ENCODE peak calls at places on chromosomes 16 and 17, in ten cellular contexts. R is mammary epithelial cell, G is upper lobe of right lung, A is SK-N-SH, M is neural progenitor cell, T is fibroblast of lung, O is bronchial epithelial cell, Y is thoracic aorta, D is cardiac muscle cell, E is small intestine. Q is an unnamed sample.

GRCh38 chr16:77385481-77385880 is 49.4 kb downstream of the ADAMTS18 start:
- DNase-seq in O (no peak), D (no peak), M (no peak), T (no peak), G (no peak), R (no peak), Y (no peak), E (no peak), A (no peak), Q (no peak)

GRCh38 chr16:10877472-10877946 is 507 bp downstream of the CIITA start:
- DNase-seq in A (no peak), G (peak; percentile 42), T (no peak), M (no peak), Y (no peak), R (no peak), D (no peak), O (no peak), E (no peak), Q (peak; percentile 65)

GRCh38 chr17:75635610-75636202 is 2.5 kb downstream of the SMIM5 start:
- DNase-seq in R (no peak), A (no peak), M (no peak), E (peak; percentile 90), O (no peak), Y (no peak), D (no peak), T (no peak), G (peak; percentile 82), Q (no peak)

GRCh38 chr17:81164464-81165245 is 652 bp upstream of the PVALEF start:
- DNase-seq in A (peak; percentile 94), E (no peak), Y (no peak), G (no peak), T (no peak), D (no peak), R (no peak), M (peak; percentile 33), O (no peak), Q (no peak)

GRCh38 chr17:16255481-16255901 is 38.5 kb downstream of the PIGL start:
- DNase-seq in D (peak; percentile 66), G (no peak), M (peak; percentile 70), E (peak; percentile 94), Y (peak; percentile 15), O (no peak), T (peak; percentile 82), R (no peak), A (no peak), Q (peak; percentile 47)

GRCh38 chr16:50036426-50036825 is 11.4 kb downstream of the CNEP1R1 start:
- DNase-seq in Y (no peak), R (no peak), T (no peak), E (no peak), G (no peak), M (no peak), A (no peak), D (no peak), O (no peak), Q (no peak)

GRCh38 chr17:2138768-2139167 is 83.9 kb downstream of the HIC1 start:
- DNase-seq in D (peak; percentile 50), A (peak; percentile 79), E (peak; percentile 11), M (no peak), O (no peak), R (no peak), G (no peak), Y (no peak), T (peak; percentile 30), Q (no peak)

GRCh38 chr16:87657621-87658192 is 55.4 kb downstream of the JPH3 start:
- DNase-seq in Y (no peak), O (peak; percentile 26), D (no peak), A (no peak), T (no peak), G (no peak), E (no peak), R (peak; percentile 34), M (peak; percentile 66), Q (peak; percentile 87)

GRCh38 chr17:76384987-76385891 is 830 bp downstream of the SPHK1 start:
- DNase-seq in O (peak; percentile 59), Y (no peak), T (no peak), A (peak; percentile 76), R (peak; percentile 84), G (peak; percentile 74), D (peak; percentile 54), M (peak; percentile 47), E (no peak), Q (peak; percentile 84)

GRCh38 chr16:67163164-67163902 is 1.2 kb upstream of the HSF4 start:
- DNase-seq in M (peak; percentile 82), Y (no peak), G (no peak), A (peak; percentile 83), T (peak; percentile 56), R (no peak), O (no peak), D (peak; percentile 58), E (no peak), Q (peak; percentile 84)

GRCh38 chr17:4678448-4679026 is 25.4 kb downstream of the PELP1 start:
- DNase-seq in M (no peak), A (peak; percentile 61), R (peak; percentile 95), D (peak; percentile 90), E (no peak), Y (no peak), T (peak; percentile 66), G (no peak), O (peak; percentile 96), Q (no peak)

GRCh38 chr16:30434852-30435251 is 5.0 kb upstream of the DCTPP1 start:
- DNase-seq in E (no peak), O (peak; percentile 76), A (no peak), D (no peak), Y (no peak), R (peak; percentile 68), T (no peak), G (no peak), M (no peak), Q (no peak)

GRCh38 chr16:9297437-9298113 is 206.1 kb downstream of the HAPSTR1 start:
- DNase-seq in T (no peak), E (no peak), Y (no peak), D (peak; percentile 59), R (no peak), O (no peak), G (no peak), A (peak; percentile 61), M (peak; percentile 61), Q (peak; percentile 55)

GRCh38 chr16:57757326-57757786 is 21.8 kb downstream of the KATNB1 start:
- DNase-seq in R (peak; percentile 62), E (peak; percentile 84), Y (peak; percentile 49), D (peak; percentile 82), G (peak; percentile 93), T (peak; percentile 65), A (peak; percentile 97), M (peak; percentile 86), O (peak; percentile 61), Q (peak; percentile 99)

GRCh38 chr16:2471016-2471652 is at the start of gene NTN3:
- DNase-seq in M (peak; percentile 88), O (no peak), T (no peak), Y (no peak), G (no peak), E (no peak), R (no peak), A (peak; percentile 91), D (peak; percentile 78), Q (peak; percentile 96)

DNA sequence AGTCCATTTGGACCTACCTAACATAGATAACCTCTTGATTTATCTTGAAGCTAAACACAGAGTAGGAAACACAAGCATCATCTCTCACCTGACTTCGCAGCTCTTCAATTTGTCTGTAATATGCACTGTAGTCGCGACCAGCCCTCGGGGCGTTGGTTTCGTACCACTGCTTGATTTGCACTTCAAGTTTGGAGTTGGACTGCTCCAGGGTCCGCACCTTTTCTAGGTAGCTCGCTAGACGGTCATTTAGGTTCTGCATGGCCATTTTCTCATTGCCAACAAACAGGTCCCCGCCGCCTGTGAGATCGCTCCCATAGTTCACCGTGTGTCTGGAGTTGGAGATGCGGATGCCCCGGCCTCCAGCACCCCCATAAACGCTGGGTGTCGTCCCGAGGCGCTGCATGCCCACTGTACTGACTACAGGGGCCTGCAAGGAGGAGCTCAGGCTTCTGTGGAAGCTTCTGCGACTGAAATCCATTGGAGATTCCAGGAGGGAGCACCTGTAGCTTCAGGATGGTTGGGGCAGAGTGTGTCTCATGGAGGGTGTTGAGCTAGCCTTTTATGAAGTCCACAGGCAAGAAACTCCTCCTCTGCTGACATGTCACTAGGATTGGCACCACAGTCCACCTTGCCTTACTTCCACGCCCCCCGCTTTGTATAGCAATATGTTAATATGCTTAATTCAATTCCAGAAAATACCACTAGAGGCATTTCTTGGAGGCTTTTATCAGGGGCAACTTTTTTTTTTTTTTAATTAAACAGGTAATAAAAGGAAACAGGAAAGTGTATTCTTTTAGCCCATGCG is at the start of gene KRT20:
- DNase-seq in M (no peak), G (no peak), E (peak; percentile 96), Y (no peak), R (no peak), D (no peak), T (no peak), O (no peak), A (no peak), Q (no peak)
- H3K27me3 ChIP-seq in M (peaks cover 9% of the 10 kb centered on the region), G (peaks cover 18% of the 10 kb centered on the region), E (no peaks in the 10 kb centered on the region), Y (no peaks in the 10 kb centered on the region), R (peaks cover 3% of the 10 kb centered on the region), D (peaks cover 6% of the 10 kb centered on the region), T (peaks cover 18% of the 10 kb centered on the region), O (no peaks in the 10 kb centered on the region), A (peaks cover 85% of the 10 kb centered on the region), Q (no peaks in the 10 kb centered on the region)

DNA sequence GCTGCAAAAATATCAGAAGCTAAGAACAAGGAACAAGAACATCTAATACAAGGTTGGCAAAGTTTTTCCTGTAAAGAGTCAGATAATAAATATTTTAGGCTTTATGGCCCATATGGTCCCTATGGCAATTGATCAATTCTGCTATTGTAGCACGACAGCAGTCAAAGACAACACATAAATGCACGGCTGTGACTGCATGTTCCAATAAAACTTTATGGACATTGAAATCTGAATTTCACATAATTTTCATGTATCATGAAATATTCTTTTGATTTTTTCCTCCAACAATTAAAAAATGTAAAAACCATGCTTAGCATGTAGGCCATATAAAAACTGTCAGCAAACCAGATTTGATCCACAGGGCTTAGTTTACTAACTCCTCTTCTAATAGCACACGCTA is 10.5 kb upstream of the RNF43 start:
- DNase-seq in R (no peak), Y (no peak), D (no peak), M (no peak), T (no peak), G (no peak), E (no peak), O (no peak), A (no peak), Q (no peak)
- H3K27me3 ChIP-seq in R (no peaks in the 10 kb centered on the region), Y (no peaks in the 10 kb centered on the region), D (peaks cover 11% of the 10 kb centered on the region), M (peaks cover 6% of the 10 kb centered on the region), T (no peaks in the 10 kb centered on the region), G (no peaks in the 10 kb centered on the region), E (no peaks in the 10 kb centered on the region), O (peaks cover 4% of the 10 kb centered on the region), A (peaks cover 4% of the 10 kb centered on the region), Q (peaks cover 2% of the 10 kb centered on the region)

GRCh38 chr17:79819085-79819484 is 20.2 kb downstream of the CBX4 start:
- DNase-seq in A (no peak), E (no peak), M (no peak), D (no peak), O (no peak), R (no peak), G (no peak), T (no peak), Y (no peak), Q (no peak)
- H3K27me3 ChIP-seq in A (no peaks in the 10 kb centered on the region), E (peaks cover 6% of the 10 kb centered on the region), M (peaks cover 100% of the 10 kb centered on the region), D (peaks cover 70% of the 10 kb centered on the region), O (peaks cover 18% of the 10 kb centered on the region), R (peaks cover 5% of the 10 kb centered on the region), G (peaks cover 25% of the 10 kb centered on the region), T (peaks cover 64% of the 10 kb centered on the region), Y (peaks cover 5% of the 10 kb centered on the region), Q (peaks cover 73% of the 10 kb centered on the region)

DNA sequence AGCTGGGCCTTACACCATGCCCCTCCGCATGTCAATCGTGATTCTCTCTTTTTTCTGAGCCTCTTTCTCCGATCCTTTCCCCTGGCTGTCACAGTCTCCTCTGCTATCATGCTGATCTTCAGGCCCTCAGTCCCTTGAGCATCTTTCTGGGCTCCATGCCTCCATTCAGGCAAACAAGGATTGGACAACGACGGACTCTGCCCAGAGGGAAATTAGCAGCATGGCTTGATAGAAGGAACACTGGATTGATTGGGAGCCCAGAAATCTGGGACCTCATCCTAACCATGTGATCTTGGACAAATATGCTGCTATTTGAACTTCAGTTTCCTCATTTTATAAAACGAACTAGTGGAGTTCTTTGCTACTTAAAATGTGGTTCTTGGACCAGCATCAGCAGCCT is 19.6 kb upstream of the PHF12 start:
- DNase-seq in G (no peak), O (no peak), E (no peak), A (no peak), Y (no peak), M (no peak), R (no peak), D (no peak), T (no peak), Q (no peak)
- H3K27me3 ChIP-seq in G (no peaks in the 10 kb centered on the region), O (peaks cover 28% of the 10 kb centered on the region), E (no peaks in the 10 kb centered on the region), A (no peaks in the 10 kb centered on the region), Y (no peaks in the 10 kb centered on the region), M (no peaks in the 10 kb centered on the region), R (peaks cover 2% of the 10 kb centered on the region), D (no peaks in the 10 kb centered on the region), T (peaks cover 29% of the 10 kb centered on the region), Q (no peaks in the 10 kb centered on the region)